ENCODE peak calls at places on chromosomes 7 and 10, in seven cellular contexts. M, S, G, T, B, P and U are unnamed samples. For H3K27me3, the result is how much of the 10 kb centered on the place peaks cover.

GRCh38 chr7:23467731-23468720 is 2.3 kb downstream of the IGF2BP3 start:
- DNase-seq in B (peak), M (peak), G (peak), T (no peak), P (peak), S (no peak), U (no peak)

GRCh38 chr10:79319372-79319771 is 27.9 kb upstream of the PPIF start:
- DNase-seq in G (no peak), S (no peak), T (no peak), P (no peak), M (no peak), B (no peak), U (no peak)

GRCh38 chr10:66822801-66823200 is 103.0 kb upstream of the LRRTM3 start:
- DNase-seq in S (no peak), B (no peak), T (peak), G (peak), M (peak), P (no peak), U (no peak)

GRCh38 chr7:74570533-74571156 is 86.9 kb upstream of the GTF2I start:
- DNase-seq in T (no peak), B (no peak), S (no peak), M (no peak), P (no peak), G (no peak), U (no peak)

GRCh38 chr7:31096882-31097258 is 44.8 kb downstream of the ADCYAP1R1 start:
- DNase-seq in S (no peak), T (no peak), M (no peak), G (no peak), P (no peak), B (no peak), U (no peak)

GRCh38 chr10:33337335-33337854 is 2.9 kb upstream of the NRP1 start:
- DNase-seq in B (no peak), P (peak), S (no peak), T (peak), G (peak), M (peak), U (peak)

GRCh38 chr10:7622969-7623368 is 43.8 kb downstream of the ITIH5 start:
- DNase-seq in S (no peak), G (peak), M (peak), T (no peak), B (peak), P (peak), U (no peak)

GRCh38 chr7:130275826-130276291 is 9.2 kb downstream of the CPA2 start:
- DNase-seq in M (no peak), G (no peak), P (no peak), S (no peak), B (no peak), T (no peak), U (no peak)

GRCh38 chr10:55320187-55320586 is 519.2 kb upstream of the PCDH15 start:
- DNase-seq in G (no peak), B (no peak), T (no peak), P (no peak), M (no peak), S (no peak), U (no peak)

GRCh38 chr7:36775673-36776072 is 51.4 kb upstream of the AOAH start:
- DNase-seq in B (no peak), S (no peak), T (no peak), M (no peak), G (no peak), P (no peak), U (no peak)

GRCh38 chr7:47799529-47799928 is 148.7 kb downstream of the PKD1L1 start:
- DNase-seq in B (no peak), P (no peak), G (no peak), T (no peak), S (no peak), M (no peak), U (no peak)

GRCh38 chr10:26637521-26638275 is 59.8 kb upstream of the PDSS1 start:
- DNase-seq in G (no peak), T (no peak), P (no peak), B (peak), S (no peak), M (no peak), U (peak)

GRCh38 chr7:157018328-157018996 is 8.0 kb upstream of the MNX1 start:
- DNase-seq in T (no peak), P (no peak), G (no peak), M (no peak), S (no peak), B (no peak), U (no peak)

GRCh38 chr10:78741541-78741940 is 327.2 kb upstream of the ZMIZ1 start:
- DNase-seq in M (no peak), T (no peak), G (no peak), P (peak), S (peak), B (no peak), U (no peak)

GRCh38 chr7:157125376-157126223 is 13.1 kb upstream of the UBE3C start:
- DNase-seq in S (no peak), M (no peak), G (no peak), B (no peak), P (no peak), T (no peak), U (no peak)

GRCh38 chr7:45890902-45891461 is 2.7 kb downstream of the IGFBP1 start:
- DNase-seq in B (peak), P (peak), G (peak), M (peak), S (no peak), T (no peak), U (no peak)

GRCh38 chr7:150317748-150318444 is 5.3 kb upstream of the LRRC61 start:
- DNase-seq in P (no peak), M (no peak), T (no peak), B (peak), G (no peak), S (no peak), U (no peak)

GRCh38 chr10:58438340-58438739 is 53.1 kb downstream of the TFAM start:
- DNase-seq in P (no peak), B (no peak), T (no peak), M (no peak), G (no peak), S (no peak), U (no peak)

GRCh38 chr10:132845780-132846595 is 60.0 kb upstream of the NKX6-2 start:
- DNase-seq in P (no peak), S (no peak), T (peak), G (no peak), M (no peak), B (no peak), U (no peak)

GRCh38 chr10:5631936-5632335 is 34.5 kb downstream of the ASB13 start:
- DNase-seq in M (no peak), P (peak), S (no peak), B (no peak), G (no peak), T (no peak), U (peak)

GRCh38 chr10:47206449-47207279 is 93.3 kb upstream of the GDF10 start:
- DNase-seq in B (no peak), S (no peak), T (no peak), G (no peak), M (no peak), P (no peak), U (no peak)

GRCh38 chr7:159034988-159035387 is 109.7 kb downstream of the VIPR2 start:
- DNase-seq in M (no peak), G (no peak), T (peak), S (no peak), B (no peak), P (no peak), U (no peak)

GRCh38 chr7:13179011-13179574 is 491.7 kb downstream of the ARL4A start:
- DNase-seq in M (no peak), G (peak), P (no peak), S (no peak), B (peak), T (no peak), U (no peak)

GRCh38 chr7:5631185-5631584 is 150.3 kb downstream of the RNF216 start:
- DNase-seq in S (no peak), M (no peak), T (no peak), P (no peak), B (no peak), G (no peak), U (no peak)

GRCh38 chr7:119720541-119720940 is 552.4 kb upstream of the KCND2 start:
- DNase-seq in P (no peak), S (peak), M (no peak), B (peak), G (peak), T (no peak), U (no peak)

GRCh38 chr7:118845787-118846186 is 621.3 kb downstream of the ANKRD7 start:
- DNase-seq in S (no peak), T (no peak), B (no peak), M (no peak), P (no peak), G (no peak), U (no peak)

GRCh38 chr10:124545346-124545745 is 83.7 kb downstream of the LHPP start:
- DNase-seq in P (no peak), G (no peak), T (peak), B (no peak), S (no peak), M (no peak), U (no peak)

GRCh38 chr7:2309889-2310331 is 4.3 kb downstream of the SNX8 start:
- DNase-seq in B (no peak), G (peak), T (no peak), P (peak), M (peak), S (peak), U (peak)

GRCh38 chr7:20404371-20404770 is 73.7 kb downstream of the ITGB8 start:
- DNase-seq in B (no peak), G (no peak), S (no peak), P (no peak), T (no peak), M (peak), U (no peak)

GRCh38 chr7:140541513-140542192 is 62.3 kb upstream of the MKRN1 start:
- DNase-seq in G (peak), M (peak), S (peak), T (peak), B (no peak), P (peak), U (peak)

GRCh38 chr10:119469325-119469707 is 73.2 kb downstream of the RGS10 start:
- DNase-seq in B (no peak), T (no peak), P (no peak), M (no peak), G (no peak), S (no peak), U (no peak)

GRCh38 chr7:143411976-143412708 is 3.5 kb upstream of the EPHA1 start:
- DNase-seq in G (no peak), P (no peak), T (no peak), M (no peak), S (no peak), B (no peak), U (no peak)

GRCh38 chr10:50991496-50992355 is 82.6 kb upstream of the PRKG1 start:
- DNase-seq in B (no peak), S (no peak), T (peak), P (peak), M (no peak), G (peak), U (peak)

GRCh38 chr10:50993817-50994251 is 80.5 kb upstream of the PRKG1 start:
- DNase-seq in B (no peak), G (no peak), T (peak), M (no peak), P (peak), S (peak), U (no peak)

GRCh38 chr10:50992972-50993766 is 81.1 kb upstream of the PRKG1 start:
- DNase-seq in M (no peak), G (peak), T (peak), S (peak), P (peak), B (no peak), U (peak)

GRCh38 chr10:50990568-50991495 is 83.5 kb upstream of the PRKG1 start:
- DNase-seq in S (peak), M (no peak), T (peak), P (peak), G (peak), B (no peak), U (peak)

GRCh38 chr10:50992356-50992866 is 81.9 kb upstream of the PRKG1 start:
- DNase-seq in T (no peak), G (no peak), M (no peak), B (no peak), P (no peak), S (no peak), U (no peak)
- H3K4me3 ChIP-seq in T (peak), G (peak), M (peak), B (no peak), P (no peak), S (peak), U (peak)

GRCh38 chr7:42090806-42091205 is 146.2 kb downstream of the GLI3 start:
- DNase-seq in S (no peak), B (no peak), T (no peak), P (no peak), G (no peak), M (no peak), U (no peak)
- H3K27me3 ChIP-seq in S (under half), B (under half), T (under half), P (under half), G (under half), M (under half), U (under half)

DNA sequence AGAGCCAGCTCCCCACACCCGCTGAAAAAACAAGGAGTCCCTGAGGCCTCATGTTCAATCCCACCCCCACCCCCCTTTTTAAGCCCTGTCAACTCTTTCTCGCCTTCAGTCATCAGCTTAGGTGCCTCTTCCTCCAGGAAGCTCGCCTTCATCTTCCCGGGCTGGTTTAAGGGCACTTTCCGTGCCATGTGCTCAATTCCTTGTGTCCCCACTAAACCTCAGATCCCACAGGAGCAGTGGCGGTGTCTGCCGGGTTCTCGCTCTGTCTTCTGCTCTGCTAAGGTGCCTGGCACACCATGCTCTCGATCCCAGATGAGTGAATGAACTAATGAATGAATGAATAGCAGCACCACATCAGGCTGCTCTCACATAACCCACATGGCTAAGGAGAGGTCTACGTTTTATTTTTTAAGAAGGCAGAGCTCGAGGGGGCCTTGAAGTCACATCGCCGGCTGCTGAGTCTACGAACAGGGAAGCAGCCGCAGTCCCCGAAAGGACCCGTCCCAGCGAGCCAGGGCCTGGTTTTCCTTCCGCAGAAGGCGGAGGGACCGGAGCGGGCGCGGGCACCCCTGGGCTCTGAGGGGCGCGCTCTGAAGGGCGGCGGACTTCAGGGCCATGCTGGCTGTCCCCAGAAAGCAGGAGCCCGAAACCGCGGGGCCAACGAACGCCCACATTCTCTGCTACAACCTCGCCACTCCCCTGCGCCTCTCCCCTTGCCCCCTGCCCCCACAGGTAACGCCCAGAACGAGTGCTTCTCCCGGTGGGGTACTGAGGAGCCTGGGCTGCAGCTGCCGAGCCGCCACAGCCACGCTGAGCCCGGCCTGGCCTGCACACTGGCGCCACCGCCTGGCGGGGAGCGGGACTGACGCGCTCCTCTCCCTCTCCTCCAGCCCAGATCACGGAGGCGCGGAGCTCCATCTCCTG is 73.4 kb upstream of the KCNMA1 start:
- DNase-seq in T (peak), P (peak), M (peak), S (no peak), B (peak), G (peak), U (peak)
- H3K4me3 ChIP-seq in T (peak), P (no peak), M (peak), S (peak), B (no peak), G (peak), U (peak)

GRCh38 chr10:71045188-71045841 is 156.9 kb upstream of the PCBD1 start:
- DNase-seq in P (no peak), G (no peak), B (no peak), S (no peak), T (no peak), M (no peak), U (peak)

GRCh38 chr10:71043858-71044257 is 155.5 kb upstream of the PCBD1 start:
- DNase-seq in T (no peak), P (no peak), M (no peak), G (no peak), S (no peak), B (no peak), U (no peak)

GRCh38 chr10:71046747-71047146 is 158.4 kb upstream of the PCBD1 start:
- DNase-seq in M (no peak), P (no peak), T (no peak), S (no peak), B (no peak), G (no peak), U (no peak)

GRCh38 chr10:71044720-71045119 is 156.4 kb upstream of the PCBD1 start:
- DNase-seq in M (no peak), T (no peak), B (no peak), G (no peak), P (no peak), S (no peak), U (no peak)

DNA sequence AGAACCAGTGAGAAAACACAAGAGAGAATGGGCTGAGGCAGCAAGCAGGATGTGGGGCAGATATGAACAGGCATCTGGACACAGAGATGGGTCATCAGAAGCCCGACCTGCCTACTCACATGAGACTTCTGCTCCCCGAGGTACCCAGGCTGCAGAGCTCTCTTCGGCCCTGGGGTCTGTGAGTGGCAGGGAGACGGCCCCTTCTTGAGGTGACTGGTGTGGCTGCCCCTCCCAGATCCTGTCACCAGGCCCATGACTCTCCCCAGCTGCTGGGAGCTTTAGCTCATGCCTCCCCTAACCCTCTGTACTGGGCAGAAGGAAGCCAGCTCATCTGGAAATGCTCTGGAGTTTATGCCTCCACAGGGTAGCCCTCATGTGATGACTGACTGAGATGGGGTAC is 157.6 kb upstream of the PCBD1 start:
- DNase-seq in S (no peak), P (no peak), M (no peak), G (no peak), T (no peak), B (no peak), U (no peak)
- H3K27me3 ChIP-seq in S (under half), P (under half), M (half or more), G (under half), T (under half), B (under half), U (under half)

GRCh38 chr10:128103229-128103714 is 23.0 kb downstream of the MKI67 start:
- DNase-seq in B (no peak), M (no peak), T (no peak), P (no peak), G (no peak), S (no peak), U (no peak)
- H3K4me3 ChIP-seq in B (no peak), M (no peak), T (no peak), P (no peak), G (no peak), S (no peak), U (no peak)

DNA sequence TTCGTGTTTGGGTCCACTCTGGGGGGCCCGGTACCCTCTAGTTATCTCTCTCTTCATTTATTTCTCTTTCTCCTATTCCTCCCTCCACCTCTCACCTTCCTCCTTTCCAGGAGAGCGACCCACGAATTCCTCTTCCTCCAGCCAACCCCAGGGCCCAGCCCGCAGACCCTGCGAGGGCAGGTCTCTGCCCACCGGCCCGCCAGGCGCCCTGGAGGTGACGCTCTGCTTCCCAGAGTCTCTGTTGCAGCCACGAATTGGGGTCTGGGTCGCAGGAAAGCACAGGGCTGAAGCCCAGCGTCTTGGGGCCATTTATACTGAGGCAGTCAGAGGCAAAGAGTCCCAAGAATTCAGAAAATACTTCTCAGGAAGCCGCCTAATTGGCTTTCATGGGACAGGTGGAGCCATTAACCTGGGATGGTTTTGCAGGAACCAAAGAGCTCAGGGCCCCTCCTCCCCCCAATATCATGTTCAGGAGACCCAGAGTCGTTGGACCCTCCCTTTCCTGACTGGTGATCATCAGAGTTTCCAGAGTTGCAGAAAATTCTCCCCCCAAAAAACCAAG is 2.7 kb upstream of the EN2 start:
- DNase-seq in P (no peak), B (no peak), M (no peak), S (no peak), G (no peak), T (no peak), U (no peak)
- H3K27me3 ChIP-seq in P (half or more), B (half or more), M (half or more), S (half or more), G (half or more), T (half or more), U (under half)